ENCODE peak calls at places on chromosome 19, in ten cellular contexts. S, Q, R, Z, V, F, J, H, M and W are unnamed samples. For H3K27me3, the result is how much of the 10 kb centered on the place peaks cover.

GRCh38 chr19:56839665-56840451 is 668 bp downstream of the PEG3 start:
- DNase-seq in V (peak), S (no peak), Z (no peak), H (peak), R (peak), F (no peak), J (no peak), Q (no peak), M (no peak), W (peak)

GRCh38 chr19:44202470-44202869 is 9.9 kb upstream of the ZNF227 start:
- DNase-seq in J (no peak), F (peak), Q (no peak), S (no peak), Z (no peak), H (no peak), V (no peak), R (no peak), M (no peak), W (no peak)

GRCh38 chr19:58181902-58182576 is 822 bp upstream of the ZNF274 start:
- DNase-seq in V (no peak), Q (peak), Z (peak), M (peak), S (peak), J (peak), R (peak), H (no peak), F (peak), W (no peak)

GRCh38 chr19:8245869-8246835 is 37.0 kb downstream of the CERS4 start:
- DNase-seq in H (no peak), S (no peak), Q (no peak), V (no peak), R (no peak), F (no peak), Z (no peak), M (no peak), J (no peak), W (no peak)

GRCh38 chr19:47371269-47371668 is 22.2 kb downstream of the DHX34 start:
- DNase-seq in V (no peak), Z (no peak), M (no peak), J (no peak), S (no peak), R (no peak), Q (no peak), F (no peak), H (no peak), W (no peak)

GRCh38 chr19:6683971-6684370 is 14.0 kb upstream of the TNFSF14 start:
- DNase-seq in Q (no peak), Z (no peak), F (no peak), S (no peak), V (no peak), R (no peak), J (no peak), M (no peak), H (no peak), W (no peak)

GRCh38 chr19:55440411-55441105 is 2.5 kb downstream of the SHISA7 start:
- DNase-seq in F (peak), R (peak), H (no peak), J (no peak), Q (no peak), Z (no peak), V (no peak), M (no peak), S (no peak), W (no peak)

GRCh38 chr19:58547323-58548312 is 3.8 kb downstream of the TRIM28 start:
- DNase-seq in V (no peak), S (no peak), Q (no peak), M (no peak), Z (no peak), R (no peak), F (no peak), J (no peak), H (no peak), W (no peak)

GRCh38 chr19:4014541-4015491 is 7.3 kb downstream of the PIAS4 start:
- DNase-seq in Q (peak), V (no peak), S (no peak), R (peak), M (no peak), F (no peak), J (no peak), H (no peak), Z (peak), W (no peak)

GRCh38 chr19:28305513-28305912 is 907.4 kb downstream of the UQCRFS1 start:
- DNase-seq in H (no peak), J (no peak), V (no peak), Q (no peak), R (no peak), F (no peak), M (no peak), S (no peak), Z (no peak), W (no peak)
- H3K4me3 ChIP-seq in H (no peak), J (no peak), V (no peak), Q (no peak), R (no peak), F (no peak), M (no peak), S (no peak), Z (no peak), W (no peak)

GRCh38 chr19:50664204-50664603 is 15.0 kb downstream of the C19orf81 start:
- DNase-seq in J (no peak), S (no peak), V (no peak), H (no peak), R (no peak), Q (no peak), M (no peak), Z (no peak), F (no peak), W (no peak)

GRCh38 chr19:50661087-50661486 is 11.8 kb downstream of the C19orf81 start:
- DNase-seq in Q (no peak), J (no peak), Z (no peak), V (no peak), F (no peak), M (no peak), S (no peak), H (no peak), R (no peak), W (no peak)

GRCh38 chr19:50662442-50663279 is 13.4 kb downstream of the C19orf81 start:
- DNase-seq in V (no peak), F (no peak), J (no peak), Q (no peak), S (no peak), H (no peak), Z (no peak), M (no peak), R (no peak), W (no peak)

GRCh38 chr19:50661675-50662441 is 12.6 kb downstream of the C19orf81 start:
- DNase-seq in H (no peak), R (peak), S (no peak), M (no peak), F (no peak), Z (no peak), Q (no peak), J (no peak), V (no peak), W (no peak)

GRCh38 chr19:50663280-50663790 is 14.1 kb downstream of the C19orf81 start:
- DNase-seq in R (peak), H (no peak), V (no peak), F (peak), M (no peak), Z (no peak), J (no peak), Q (no peak), S (peak), W (no peak)
- H3K27me3 ChIP-seq in R (under half), H (under half), V (half or more), F (under half), M (under half), Z (under half), J (under half), Q (under half), S (under half), W (half or more)

GRCh38 chr19:488505-489417 is 7.5 kb upstream of the MADCAM1 start:
- DNase-seq in Z (peak), M (peak), V (peak), F (peak), R (peak), S (peak), H (peak), J (peak), Q (peak), W (peak)
- H3K4me3 ChIP-seq in Z (peak), M (peak), V (peak), F (peak), R (peak), S (peak), H (peak), J (peak), Q (peak), W (peak)

GRCh38 chr19:19619849-19620210 is 1.3 kb upstream of the PBX4 start:
- DNase-seq in J (no peak), V (no peak), S (no peak), Z (no peak), M (no peak), R (no peak), F (no peak), H (no peak), Q (no peak), W (no peak)
- H3K27me3 ChIP-seq in J (under half), V (under half), S (under half), Z (under half), M (under half), R (under half), F (under half), H (under half), Q (under half), W (under half)